ENCODE peak calls at places on chromosome 5, in eight cellular contexts. G is pancreas; O is prostate gland; Y is left ventricle myocardium inferior; T is neuronal stem cell; H is cardiac muscle cell; I is naive thymus-derived CD4-positive, alpha-beta T cell; U is vagina. Q is an unnamed sample. For H3K27me3 and H3K36me3, the result is how much of the 10 kb centered on the place peaks cover.

GRCh38 chr5:126777257-126777973 is 479 bp downstream of the LMNB1 start:
- DNase-seq in G (peak), O (peak), Y (peak), T (peak), H (peak), I (peak), U (peak), Q (peak)

GRCh38 chr5:122447072-122447471 is 135.0 kb downstream of the SNCAIP start:
- DNase-seq in G (no peak), O (no peak), Y (no peak), T (no peak), H (no peak), I (no peak), U (no peak), Q (no peak)

GRCh38 chr5:172909931-172910502 is 49.2 kb upstream of the RPL26L1 start:
- DNase-seq in G (peak), O (no peak), Y (no peak), T (no peak), H (peak), I (no peak), U (no peak), Q (peak)

GRCh38 chr5:79229357-79230174 is 6.4 kb upstream of the JMY start:
- DNase-seq in G (no peak), O (no peak), Y (no peak), T (no peak), H (no peak), I (no peak), U (no peak), Q (no peak)

GRCh38 chr5:132760043-132760420 is 12.8 kb downstream of the CCNI2 start:
- DNase-seq in G (no peak), O (no peak), Y (no peak), T (no peak), H (no peak), I (no peak), U (no peak), Q (no peak)

GRCh38 chr5:107470007-107470582 is 200.6 kb downstream of the EFNA5 start:
- DNase-seq in G (no peak), O (no peak), Y (no peak), T (no peak), H (no peak), I (no peak), U (no peak), Q (no peak)

GRCh38 chr5:16417392-16418074 is 48.1 kb downstream of the ZNF622 start:
- DNase-seq in G (no peak), O (no peak), Y (no peak), T (no peak), H (no peak), I (no peak), U (no peak), Q (no peak)

GRCh38 chr5:145104106-145104505 is 731.0 kb downstream of the PRELID2 start:
- DNase-seq in G (no peak), O (no peak), Y (no peak), T (no peak), H (no peak), I (no peak), U (no peak), Q (no peak)

GRCh38 chr5:60487885-60488425 is 212.0 kb downstream of the DEPDC1B start:
- DNase-seq in G (no peak), O (peak), Y (no peak), T (no peak), H (no peak), I (no peak), U (no peak), Q (no peak)

GRCh38 chr5:124555179-124555578 is 191.3 kb downstream of the ZNF608 start:
- DNase-seq in G (no peak), O (no peak), Y (no peak), T (no peak), H (no peak), I (no peak), U (no peak), Q (no peak)

GRCh38 chr5:54563083-54563761 is 45.7 kb downstream of the SNX18 start:
- DNase-seq in G (no peak), O (no peak), Y (no peak), T (no peak), H (no peak), I (no peak), U (no peak), Q (no peak)

GRCh38 chr5:14946813-14947640 is 75.4 kb upstream of the ANKH start:
- DNase-seq in G (no peak), O (peak), Y (no peak), T (no peak), H (peak), I (peak), U (no peak), Q (no peak)

GRCh38 chr5:132073231-132074013 is at the start of gene CSF2:
- DNase-seq in G (no peak), O (no peak), Y (no peak), T (no peak), H (no peak), I (no peak), U (no peak), Q (peak)

GRCh38 chr5:127431977-127432376 is 85.5 kb upstream of the PRRC1 start:
- DNase-seq in G (no peak), O (no peak), Y (no peak), T (no peak), H (no peak), I (no peak), U (no peak), Q (no peak)

GRCh38 chr5:68171101-68171558 is 44.4 kb upstream of the PIK3R1 start:
- DNase-seq in G (no peak), O (peak), Y (peak), T (peak), H (peak), I (no peak), U (peak), Q (no peak)

GRCh38 chr5:96321371-96321770 is 111.7 kb downstream of the PCSK1 start:
- DNase-seq in G (no peak), O (no peak), Y (no peak), T (no peak), H (no peak), I (no peak), U (no peak), Q (peak)

GRCh38 chr5:3100921-3101551 is 349.6 kb upstream of the IRX2 start:
- DNase-seq in G (no peak), O (no peak), Y (no peak), T (no peak), H (no peak), I (no peak), U (no peak), Q (no peak)

GRCh38 chr5:151186052-151186451 is 28.5 kb upstream of the ANXA6 start:
- DNase-seq in G (no peak), O (no peak), Y (no peak), T (no peak), H (no peak), I (no peak), U (peak), Q (no peak)

GRCh38 chr5:132822650-132823480 is 7.6 kb downstream of the SHROOM1 start:
- DNase-seq in G (peak), O (no peak), Y (no peak), T (no peak), H (peak), I (no peak), U (no peak), Q (no peak)

GRCh38 chr5:62206150-62206829 is 99.7 kb upstream of the KIF2A start:
- DNase-seq in G (no peak), O (no peak), Y (no peak), T (no peak), H (peak), I (no peak), U (no peak), Q (peak)

GRCh38 chr5:59575648-59576290 is 317.8 kb downstream of the PDE4D start:
- DNase-seq in G (no peak), O (no peak), Y (no peak), T (no peak), H (no peak), I (no peak), U (no peak), Q (no peak)

GRCh38 chr5:14011089-14012004 is 66.9 kb upstream of the DNAH5 start:
- DNase-seq in G (peak), O (peak), Y (peak), T (peak), H (peak), I (peak), U (no peak), Q (peak)

GRCh38 chr5:142000709-142001484 is 11.9 kb downstream of the GNPDA1 start:
- DNase-seq in G (no peak), O (no peak), Y (no peak), T (no peak), H (peak), I (no peak), U (no peak), Q (peak)

GRCh38 chr5:1788200-1788599 is 11.4 kb downstream of the MRPL36 start:
- DNase-seq in G (no peak), O (no peak), Y (no peak), T (no peak), H (no peak), I (no peak), U (no peak), Q (no peak)

GRCh38 chr5:131148835-131149234 is 16.2 kb downstream of the HINT1 start:
- DNase-seq in G (no peak), O (no peak), Y (no peak), T (no peak), H (no peak), I (no peak), U (no peak), Q (no peak)

GRCh38 chr5:32160228-32160627 is 13.9 kb downstream of the GOLPH3 start:
- DNase-seq in G (no peak), O (no peak), Y (no peak), T (no peak), H (peak), I (no peak), U (no peak), Q (no peak)

GRCh38 chr5:180787025-180787424 is 15.6 kb downstream of the MGAT1 start:
- DNase-seq in G (no peak), O (no peak), Y (no peak), T (no peak), H (no peak), I (no peak), U (no peak), Q (peak)

GRCh38 chr5:37496902-37497445 is 117.9 kb downstream of the WDR70 start:
- DNase-seq in G (no peak), O (no peak), Y (no peak), T (no peak), H (no peak), I (no peak), U (no peak), Q (no peak)

GRCh38 chr5:128318691-128319090 is 219.4 kb downstream of the FBN2 start:
- DNase-seq in G (no peak), O (no peak), Y (no peak), T (no peak), H (no peak), I (no peak), U (no peak), Q (no peak)

GRCh38 chr5:82363524-82363923 is 85.4 kb upstream of the RPS23 start:
- DNase-seq in G (no peak), O (no peak), Y (no peak), T (no peak), H (no peak), I (no peak), U (no peak), Q (no peak)

GRCh38 chr5:82365026-82365425 is 86.9 kb upstream of the RPS23 start:
- DNase-seq in G (no peak), O (no peak), Y (no peak), T (no peak), H (no peak), I (no peak), U (no peak), Q (no peak)

GRCh38 chr5:82367930-82368329 is 89.8 kb upstream of the RPS23 start:
- DNase-seq in G (no peak), O (no peak), Y (no peak), T (no peak), H (no peak), I (no peak), U (no peak), Q (no peak)

GRCh38 chr5:82365744-82366228 is 87.6 kb upstream of the RPS23 start:
- DNase-seq in G (no peak), O (no peak), Y (no peak), T (no peak), H (peak), I (no peak), U (no peak), Q (peak)

DNA sequence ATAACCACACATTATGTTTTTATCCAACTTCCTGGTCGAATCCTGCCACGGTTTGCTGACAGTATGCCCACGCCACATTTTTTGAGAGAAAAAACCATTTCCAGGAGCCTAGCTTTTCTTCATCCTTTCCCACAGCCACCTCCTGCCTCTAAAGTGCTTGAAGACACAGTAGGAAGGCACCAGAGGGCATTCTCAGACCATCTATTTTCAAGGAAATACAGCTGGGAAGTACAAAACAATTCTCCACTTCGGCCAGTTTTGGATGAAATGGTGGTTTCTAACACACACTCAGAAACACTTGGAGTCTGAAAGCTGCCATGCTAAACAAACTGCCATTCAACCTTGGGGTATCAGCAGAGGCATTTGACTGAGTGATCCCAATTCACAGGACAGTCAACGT is 86.3 kb upstream of the RPS23 start:
- DNase-seq in G (no peak), O (no peak), Y (no peak), T (no peak), H (peak), I (no peak), U (no peak), Q (peak)
- H3K4me3 ChIP-seq in G (no peak), O (no peak), Y (no peak), T (no peak), H (no peak), I (no peak), U (no peak), Q (no peak)

GRCh38 chr5:112250551-112250950 is 168.5 kb downstream of the EPB41L4A start:
- DNase-seq in G (no peak), O (no peak), Y (no peak), T (no peak), H (no peak), I (no peak), U (no peak), Q (no peak)
- H3K27me3 ChIP-seq in G (under half), O (under half), Y (under half), T (under half), H (under half), I (under half), U (under half), Q (under half)

GRCh38 chr5:34806532-34806931 is 32.4 kb upstream of the TTC23L start:
- DNase-seq in G (no peak), O (no peak), Y (no peak), T (no peak), H (no peak), I (no peak), U (no peak), Q (no peak)
- H3K36me3 ChIP-seq in G (under half), O (under half), Y (under half), T (under half), H (under half), I (under half), U (under half), Q (under half)

GRCh38 chr5:138241688-138242547 is 28.8 kb upstream of the CDC23 start:
- DNase-seq in G (peak), O (no peak), Y (peak), T (peak), H (peak), I (peak), U (no peak), Q (peak)
- H3K4me3 ChIP-seq in G (peak), O (peak), Y (peak), T (peak), H (peak), I (no peak), U (peak), Q (peak)

DNA sequence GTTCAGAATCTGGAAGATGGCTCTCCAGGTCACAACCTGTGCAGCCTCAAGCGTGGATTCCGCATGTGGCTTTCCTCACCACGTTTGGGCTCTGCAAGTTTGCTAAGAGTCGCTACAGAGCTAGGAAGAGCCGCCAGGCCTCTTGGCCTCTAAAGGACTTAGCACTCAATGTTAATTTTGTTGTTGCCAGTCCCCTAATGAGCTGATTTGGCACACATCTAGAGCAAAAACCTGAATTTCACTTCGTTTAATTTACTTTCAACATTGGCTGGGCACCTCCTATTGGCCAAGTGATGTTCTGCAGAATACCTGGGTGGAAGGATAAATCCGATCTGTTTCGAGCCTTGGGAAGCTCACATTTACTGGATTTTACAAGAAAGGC is 65.8 kb upstream of the UNC5A start:
- DNase-seq in G (no peak), O (no peak), Y (no peak), T (no peak), H (no peak), I (no peak), U (no peak), Q (no peak)
- H3K27me3 ChIP-seq in G (under half), O (under half), Y (half or more), T (under half), H (under half), I (under half), U (under half), Q (under half)

GRCh38 chr5:148426514-148426913 is 42.8 kb downstream of the FBXO38 start:
- DNase-seq in G (no peak), O (no peak), Y (no peak), T (no peak), H (no peak), I (no peak), U (no peak), Q (no peak)

GRCh38 chr5:148421661-148422060 is 37.9 kb downstream of the FBXO38 start:
- DNase-seq in G (no peak), O (no peak), Y (no peak), T (no peak), H (no peak), I (no peak), U (no peak), Q (no peak)

GRCh38 chr5:148427370-148428042 is 43.7 kb downstream of the FBXO38 start:
- DNase-seq in G (no peak), O (no peak), Y (no peak), T (no peak), H (no peak), I (no peak), U (no peak), Q (no peak)

GRCh38 chr5:148428825-148429224 is 45.1 kb downstream of the FBXO38 start:
- DNase-seq in G (no peak), O (no peak), Y (no peak), T (no peak), H (no peak), I (no peak), U (no peak), Q (no peak)

DNA sequence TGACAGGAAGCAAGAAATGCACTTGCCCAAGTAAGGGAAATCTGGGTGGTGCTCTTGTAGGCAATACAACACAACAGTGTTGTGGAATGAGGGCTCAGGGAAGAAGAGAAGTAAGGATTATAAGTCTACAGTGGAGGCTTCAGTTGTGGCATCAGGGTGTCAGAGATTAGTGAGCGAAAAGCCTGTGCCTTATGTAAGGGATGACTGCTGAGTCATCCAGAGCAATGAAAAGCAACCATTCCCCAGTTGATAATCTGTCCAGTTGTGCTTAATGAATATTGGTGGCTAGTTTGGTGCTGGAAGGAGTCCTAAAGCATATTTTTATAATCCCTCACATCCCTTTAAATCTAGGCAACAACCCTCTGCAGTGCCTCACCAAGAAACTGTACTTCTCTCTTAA is 42.0 kb downstream of the FBXO38 start:
- DNase-seq in G (no peak), O (no peak), Y (no peak), T (no peak), H (peak), I (no peak), U (no peak), Q (no peak)
- H3K36me3 ChIP-seq in G (under half), O (under half), Y (half or more), T (under half), H (half or more), I (under half), U (half or more), Q (half or more)